ENCODE peak calls at places on chromosomes 16 and 17, in six cellular contexts. Y is GM13976, Z is PC-3, U is stomach, F is progenitor cell of endocrine pancreas, L is omental fat pad. C is an unnamed sample.

GRCh38 chr17:50132104-50132794 is 2.3 kb upstream of the SAMD14 start:
- DNase-seq in Y (no peak), Z (no peak), U (no peak), F (no peak), L (no peak), C (no peak)

GRCh38 chr17:81986606-81987005 is 9.2 kb downstream of the ASPSCR1 start:
- DNase-seq in Y (no peak), Z (no peak), U (no peak), F (no peak), L (no peak), C (no peak)

GRCh38 chr16:72895951-72896350 is 152.0 kb downstream of the ZFHX3 start:
- DNase-seq in Y (no peak), Z (no peak), U (no peak), F (no peak), L (no peak), C (no peak)

GRCh38 chr16:27224271-27224737 is 21.0 kb downstream of the KDM8 start:
- DNase-seq in Y (peak), Z (no peak), U (no peak), F (no peak), L (no peak), C (no peak)

GRCh38 chr16:87897563-87898505 is 28.5 kb upstream of the SLC7A5 start:
- DNase-seq in Y (no peak), Z (no peak), U (no peak), F (no peak), L (no peak), C (no peak)

GRCh38 chr17:27421111-27421510 is 35.1 kb upstream of the KSR1 start:
- DNase-seq in Y (no peak), Z (no peak), U (no peak), F (no peak), L (no peak), C (no peak)

GRCh38 chr17:63984651-63985386 is 12.1 kb upstream of the SCN4A start:
- DNase-seq in Y (no peak), Z (peak), U (peak), F (no peak), L (no peak), C (peak)

GRCh38 chr17:58215685-58216084 is 3.4 kb downstream of the MKS1 start:
- DNase-seq in Y (no peak), Z (peak), U (no peak), F (no peak), L (no peak), C (no peak)

GRCh38 chr17:13589658-13590057 is 12.1 kb downstream of the HS3ST3A1 start:
- DNase-seq in Y (no peak), Z (peak), U (no peak), F (no peak), L (no peak), C (no peak)

GRCh38 chr17:39661744-39662541 is 3.2 kb upstream of the TCAP start:
- DNase-seq in Y (no peak), Z (no peak), U (no peak), F (no peak), L (no peak), C (no peak)

GRCh38 chr16:71666928-71667707 is 41.1 kb downstream of the MARVELD3 start:
- DNase-seq in Y (no peak), Z (peak), U (no peak), F (no peak), L (no peak), C (no peak)

GRCh38 chr16:64489449-64489848 is 632.4 kb downstream of the CDH11 start:
- DNase-seq in Y (no peak), Z (no peak), U (no peak), F (no peak), L (no peak), C (no peak)

GRCh38 chr17:69853533-69854262 is 221.3 kb upstream of the KCNJ16 start:
- DNase-seq in Y (no peak), Z (no peak), U (no peak), F (no peak), L (no peak), C (no peak)

GRCh38 chr17:14760212-14760611 is 459.3 kb downstream of the HS3ST3B1 start:
- DNase-seq in Y (peak), Z (no peak), U (no peak), F (no peak), L (no peak), C (no peak)

GRCh38 chr16:57349212-57350031 is 9.2 kb upstream of the CCL22 start:
- DNase-seq in Y (peak), Z (no peak), U (no peak), F (no peak), L (no peak), C (peak)

GRCh38 chr16:11232852-11233726 is 22.9 kb downstream of the SOCS1 start:
- DNase-seq in Y (peak), Z (no peak), U (peak), F (no peak), L (no peak), C (no peak)

GRCh38 chr17:67374329-67375053 is 2.6 kb upstream of the PITPNC1 start:
- DNase-seq in Y (peak), Z (peak), U (peak), F (peak), L (peak), C (peak)

GRCh38 chr17:14745122-14745521 is 444.2 kb downstream of the HS3ST3B1 start:
- DNase-seq in Y (no peak), Z (peak), U (no peak), F (no peak), L (no peak), C (no peak)

GRCh38 chr17:73267648-73268537 is 6.2 kb upstream of the CPSF4L start:
- DNase-seq in Y (no peak), Z (no peak), U (no peak), F (no peak), L (no peak), C (no peak)

GRCh38 chr17:61376931-61377838 is 22.5 kb upstream of the TBX2 start:
- DNase-seq in Y (no peak), Z (no peak), U (no peak), F (no peak), L (no peak), C (no peak)

DNA sequence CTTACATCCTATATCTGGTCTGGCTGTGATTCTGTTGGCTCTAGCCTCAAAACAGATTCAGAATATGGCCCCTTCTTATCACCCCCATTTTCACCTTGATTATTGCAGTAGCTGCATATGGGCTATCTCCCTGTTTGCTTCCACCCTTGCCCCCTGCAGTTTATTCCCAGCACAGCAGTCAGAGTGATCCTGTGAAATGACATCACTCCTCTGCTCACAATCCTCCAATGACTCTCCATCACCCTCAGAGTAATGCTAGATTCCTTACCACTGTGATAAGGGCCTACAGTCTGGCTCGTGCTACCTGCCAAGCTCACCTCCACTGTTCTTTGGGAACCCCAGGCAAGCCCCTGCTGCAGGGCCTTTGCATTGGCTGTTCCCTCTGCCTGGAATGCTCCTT is 92.5 kb downstream of the ASIC2 start:
- DNase-seq in Y (no peak), Z (peak), U (no peak), F (no peak), L (no peak), C (no peak)
- TF ChIP-seq CTCF in Y (no peak), Z (no peak), U (no peak), F (peak), L (no peak), C (no peak)

GRCh38 chr16:89999831-90000574 is 19.3 kb downstream of the DBNDD1 start:
- DNase-seq in Y (no peak), Z (peak), U (no peak), F (no peak), L (no peak), C (no peak)
- TF ChIP-seq CTCF in Y (no peak), Z (no peak), U (no peak), F (no peak), L (no peak), C (no peak)

GRCh38 chr16:2883027-2883846 is at the start of gene FLYWCH2:
- DNase-seq in Y (peak), Z (peak), U (peak), F (peak), L (peak), C (peak)
- TF ChIP-seq CTCF in Y (no peak), Z (no peak), U (peak), F (peak), L (no peak), C (no peak)

GRCh38 chr17:8223356-8224063 is 13.1 kb upstream of the AURKB start:
- DNase-seq in Y (peak), Z (peak), U (peak), F (peak), L (no peak), C (peak)

GRCh38 chr17:8224891-8225812 is 14.8 kb upstream of the AURKB start:
- DNase-seq in Y (no peak), Z (no peak), U (no peak), F (no peak), L (no peak), C (no peak)

GRCh38 chr17:8226536-8227237 is 16.3 kb upstream of the AURKB start:
- DNase-seq in Y (peak), Z (peak), U (peak), F (peak), L (no peak), C (peak)

GRCh38 chr17:8227238-8227581 is 16.8 kb upstream of the AURKB start:
- DNase-seq in Y (no peak), Z (no peak), U (no peak), F (no peak), L (no peak), C (no peak)

GRCh38 chr17:8225813-8226535 is 15.6 kb upstream of the AURKB start:
- DNase-seq in Y (no peak), Z (peak), U (peak), F (no peak), L (no peak), C (peak)
- TF ChIP-seq CTCF in Y (no peak), Z (no peak), U (no peak), F (no peak), L (no peak), C (no peak)

GRCh38 chr17:75891022-75891604 is 5.6 kb downstream of the TRIM65 start:
- DNase-seq in Y (no peak), Z (no peak), U (no peak), F (no peak), L (no peak), C (no peak)

GRCh38 chr17:75891605-75892555 is 4.9 kb downstream of the TRIM65 start:
- DNase-seq in Y (no peak), Z (no peak), U (peak), F (no peak), L (no peak), C (no peak)

GRCh38 chr17:75888484-75888883 is 8.3 kb downstream of the TRIM65 start:
- DNase-seq in Y (no peak), Z (no peak), U (no peak), F (no peak), L (no peak), C (no peak)

GRCh38 chr17:75892556-75893224 is 4.1 kb downstream of the TRIM65 start:
- DNase-seq in Y (no peak), Z (no peak), U (no peak), F (no peak), L (no peak), C (no peak)

GRCh38 chr17:75889454-75889853 is 7.3 kb downstream of the TRIM65 start:
- DNase-seq in Y (no peak), Z (peak), U (no peak), F (no peak), L (no peak), C (no peak)
- TF ChIP-seq CTCF in Y (no peak), Z (peak), U (no peak), F (no peak), L (no peak), C (no peak)

DNA sequence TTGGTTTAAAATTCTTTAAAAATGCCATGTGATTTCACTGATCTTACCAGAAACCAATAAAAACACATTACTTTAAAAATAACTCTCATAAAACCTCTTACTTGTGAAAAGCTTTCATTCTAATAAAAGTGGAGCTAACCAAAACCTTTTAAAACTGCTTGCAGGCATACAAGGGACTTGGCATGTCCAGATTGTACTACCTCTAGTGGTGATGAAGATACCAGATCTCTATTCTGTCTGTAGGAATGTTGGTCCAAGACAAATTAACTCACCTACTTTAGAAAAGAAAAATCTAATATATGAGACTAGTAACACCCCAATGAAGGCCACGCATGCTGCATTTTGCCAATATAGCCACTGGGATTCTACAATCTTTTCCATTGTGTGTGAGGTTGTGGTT is 151.0 kb upstream of the SALL1 start:
- DNase-seq in Y (no peak), Z (no peak), U (no peak), F (no peak), L (no peak), C (no peak)
- TF ChIP-seq CTCF in Y (no peak), Z (no peak), U (no peak), F (no peak), L (no peak), C (no peak)

GRCh38 chr16:3027983-3028715 is 4.3 kb downstream of the THOC6 start:
- DNase-seq in Y (peak), Z (peak), U (peak), F (peak), L (peak), C (no peak)
- TF ChIP-seq CTCF in Y (peak), Z (peak), U (peak), F (peak), L (no peak), C (peak)

C was measured in right atrium auricular region.